ENCODE peak calls at places on chromosome 6, in six cellular contexts. One of them, this sample, is unnamed.

GRCh38 chr6:95280690-95281273 is 296.6 kb upstream of the MANEA start:
- DNase-seq in HCT116: peak
- DNase-seq in HepG2: no peak
- DNase-seq in A549: peak
- DNase-seq in heart left ventricle: no peak
- DNase-seq in uterus: no peak
- DNase-seq in this sample: no peak

GRCh38 chr6:28794175-28795002 is 129.4 kb downstream of the TRIM27 start:
- DNase-seq in HCT116: no peak
- DNase-seq in HepG2: peak
- DNase-seq in A549: peak
- DNase-seq in heart left ventricle: no peak
- DNase-seq in uterus: no peak
- DNase-seq in this sample: no peak

GRCh38 chr6:31246051-31246495 is 25.8 kb downstream of the HLA-C start:
- DNase-seq in HCT116: peak
- DNase-seq in HepG2: peak
- DNase-seq in A549: peak
- DNase-seq in heart left ventricle: no peak
- DNase-seq in uterus: no peak
- DNase-seq in this sample: no peak

GRCh38 chr6:42378125-42378524 is 73.6 kb downstream of the TRERF1 start:
- DNase-seq in HCT116: no peak
- DNase-seq in HepG2: no peak
- DNase-seq in A549: no peak
- DNase-seq in heart left ventricle: no peak
- DNase-seq in uterus: no peak
- DNase-seq in this sample: no peak

GRCh38 chr6:26554669-26555504 is 16.7 kb downstream of the HMGN4 start:
- DNase-seq in HCT116: no peak
- DNase-seq in HepG2: peak
- DNase-seq in A549: peak
- DNase-seq in heart left ventricle: no peak
- DNase-seq in uterus: no peak
- DNase-seq in this sample: no peak

GRCh38 chr6:138560130-138560850 is 61.0 kb upstream of the NHSL1 start:
- DNase-seq in HCT116: no peak
- DNase-seq in HepG2: peak
- DNase-seq in A549: no peak
- DNase-seq in heart left ventricle: no peak
- DNase-seq in uterus: no peak
- DNase-seq in this sample: no peak

GRCh38 chr6:35469711-35470662 is 1.8 kb downstream of the RPL10A start:
- DNase-seq in HCT116: no peak
- DNase-seq in HepG2: peak
- DNase-seq in A549: no peak
- DNase-seq in heart left ventricle: no peak
- DNase-seq in uterus: peak
- DNase-seq in this sample: no peak

GRCh38 chr6:160031442-160031841 is 62.6 kb downstream of the IGF2R start:
- DNase-seq in HCT116: no peak
- DNase-seq in HepG2: no peak
- DNase-seq in A549: no peak
- DNase-seq in heart left ventricle: no peak
- DNase-seq in uterus: no peak
- DNase-seq in this sample: no peak

GRCh38 chr6:129749749-129750120 is 39.8 kb upstream of the ARHGAP18 start:
- DNase-seq in HCT116: peak
- DNase-seq in HepG2: no peak
- DNase-seq in A549: no peak
- DNase-seq in heart left ventricle: no peak
- DNase-seq in uterus: no peak
- DNase-seq in this sample: no peak

DNA sequence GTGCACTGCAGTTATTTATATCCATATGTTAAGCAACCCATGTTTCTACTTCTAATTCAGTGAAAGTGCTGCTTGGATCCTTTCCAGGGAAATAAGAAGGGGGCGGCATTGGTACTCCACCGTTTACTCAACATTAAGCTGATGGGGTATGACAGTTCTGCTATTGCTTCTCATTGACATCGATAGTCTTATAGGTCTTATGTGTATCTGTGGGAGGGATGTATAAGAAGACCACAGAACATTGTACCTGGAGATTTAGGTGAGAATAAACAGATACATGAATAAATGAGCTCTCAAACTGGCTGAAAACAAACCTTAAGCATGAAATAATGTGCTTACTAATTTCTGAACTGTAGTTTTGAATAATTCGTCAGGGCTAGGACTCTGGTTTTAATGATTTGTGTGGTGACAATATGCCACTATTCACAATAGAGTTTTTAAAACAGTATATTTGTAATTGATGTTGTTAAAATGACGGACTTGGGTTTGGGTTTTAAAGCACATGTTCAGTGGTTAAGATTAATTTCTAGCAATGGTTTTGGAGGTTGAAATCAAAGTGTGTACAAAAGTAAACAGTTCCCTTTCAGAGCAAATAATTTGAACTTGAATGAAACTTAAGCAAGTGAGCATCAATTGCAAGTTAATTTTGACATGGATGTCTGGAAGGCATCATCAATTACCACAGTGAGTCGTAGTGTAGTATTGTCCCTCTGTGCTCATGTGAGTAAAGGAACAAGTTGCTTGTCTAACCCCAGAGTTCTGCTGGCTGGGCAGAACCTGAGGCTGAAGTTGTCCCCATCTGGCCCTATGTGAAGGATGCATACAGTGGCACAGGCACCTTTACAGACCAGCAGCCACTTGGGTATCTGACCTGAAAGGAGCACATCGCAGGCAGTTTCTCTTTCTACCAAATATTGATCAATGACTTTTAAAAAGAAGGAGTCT is 84.7 kb upstream of the SUPT3H start:
- DNase-seq in HCT116: no peak
- DNase-seq in HepG2: no peak
- DNase-seq in A549: no peak
- DNase-seq in heart left ventricle: no peak
- DNase-seq in uterus: no peak
- DNase-seq in this sample: no peak
- H3K27ac ChIP-seq in HCT116: no peak
- H3K27ac ChIP-seq in HepG2: no peak
- H3K27ac ChIP-seq in A549: no peak
- H3K27ac ChIP-seq in heart left ventricle: no peak
- H3K27ac ChIP-seq in uterus: no peak
- H3K27ac ChIP-seq in this sample: no peak

GRCh38 chr6:149140137-149140909 is 177.2 kb upstream of the TAB2 start:
- DNase-seq in HCT116: no peak
- DNase-seq in HepG2: no peak
- DNase-seq in A549: no peak
- DNase-seq in heart left ventricle: no peak
- DNase-seq in uterus: no peak
- DNase-seq in this sample: no peak
- TF ChIP-seq POLR2A in HCT116: no peak
- TF ChIP-seq POLR2A in HepG2: no peak
- TF ChIP-seq POLR2A in A549: no peak
- TF ChIP-seq POLR2A in heart left ventricle: no peak
- TF ChIP-seq POLR2A in uterus: no peak
- TF ChIP-seq POLR2A in this sample: no peak

DNA sequence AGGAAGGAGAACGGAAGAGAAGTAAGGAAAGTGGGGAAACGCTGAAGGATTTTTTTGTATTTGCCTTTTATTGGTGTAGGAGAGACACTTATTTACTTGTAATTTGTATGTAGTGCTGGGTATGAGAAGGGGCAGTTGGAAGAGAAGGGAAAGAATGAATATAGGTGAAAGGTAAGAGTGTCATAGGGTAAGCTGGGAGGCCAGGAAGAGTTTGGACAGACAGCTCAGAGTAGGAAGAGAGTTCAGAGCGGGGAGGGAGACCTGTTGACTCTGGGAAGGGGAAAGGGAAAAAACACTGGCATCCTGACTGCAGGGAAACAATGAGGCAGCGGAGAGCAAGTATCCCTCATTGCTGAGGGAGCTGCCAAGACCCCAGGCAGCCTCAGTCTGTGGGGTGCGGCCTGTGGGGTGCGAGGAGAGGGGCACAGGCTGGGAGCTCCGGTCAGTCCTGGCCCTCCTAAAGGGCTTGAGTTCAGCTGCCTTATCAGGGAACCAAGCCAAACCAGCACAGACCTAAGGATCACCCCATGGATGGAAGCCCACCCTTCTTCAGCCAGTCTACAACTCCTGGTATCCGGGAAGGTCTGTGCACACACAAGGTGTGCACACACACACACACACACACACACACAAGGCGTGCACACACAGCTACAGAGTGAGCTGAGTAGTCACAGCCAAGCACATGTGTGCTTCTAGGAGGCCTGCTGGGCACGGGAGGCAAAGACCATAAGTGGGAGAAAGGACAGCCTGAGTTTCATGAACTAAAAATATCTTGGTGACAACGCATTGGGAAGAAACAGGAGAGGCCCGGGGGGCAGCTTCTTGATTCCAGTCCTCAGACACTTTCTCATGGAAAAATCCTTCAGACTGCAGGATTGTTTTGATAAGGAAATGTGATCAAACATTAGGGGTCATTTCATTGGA is 2.9 kb downstream of the TRAF3IP2 start:
- DNase-seq in HCT116: no peak
- DNase-seq in HepG2: no peak
- DNase-seq in A549: no peak
- DNase-seq in heart left ventricle: peak
- DNase-seq in uterus: peak
- DNase-seq in this sample: no peak
- H3K27ac ChIP-seq in HCT116: no peak
- H3K27ac ChIP-seq in HepG2: peak
- H3K27ac ChIP-seq in A549: peak
- H3K27ac ChIP-seq in heart left ventricle: peak
- H3K27ac ChIP-seq in uterus: peak
- H3K27ac ChIP-seq in this sample: peak

DNA sequence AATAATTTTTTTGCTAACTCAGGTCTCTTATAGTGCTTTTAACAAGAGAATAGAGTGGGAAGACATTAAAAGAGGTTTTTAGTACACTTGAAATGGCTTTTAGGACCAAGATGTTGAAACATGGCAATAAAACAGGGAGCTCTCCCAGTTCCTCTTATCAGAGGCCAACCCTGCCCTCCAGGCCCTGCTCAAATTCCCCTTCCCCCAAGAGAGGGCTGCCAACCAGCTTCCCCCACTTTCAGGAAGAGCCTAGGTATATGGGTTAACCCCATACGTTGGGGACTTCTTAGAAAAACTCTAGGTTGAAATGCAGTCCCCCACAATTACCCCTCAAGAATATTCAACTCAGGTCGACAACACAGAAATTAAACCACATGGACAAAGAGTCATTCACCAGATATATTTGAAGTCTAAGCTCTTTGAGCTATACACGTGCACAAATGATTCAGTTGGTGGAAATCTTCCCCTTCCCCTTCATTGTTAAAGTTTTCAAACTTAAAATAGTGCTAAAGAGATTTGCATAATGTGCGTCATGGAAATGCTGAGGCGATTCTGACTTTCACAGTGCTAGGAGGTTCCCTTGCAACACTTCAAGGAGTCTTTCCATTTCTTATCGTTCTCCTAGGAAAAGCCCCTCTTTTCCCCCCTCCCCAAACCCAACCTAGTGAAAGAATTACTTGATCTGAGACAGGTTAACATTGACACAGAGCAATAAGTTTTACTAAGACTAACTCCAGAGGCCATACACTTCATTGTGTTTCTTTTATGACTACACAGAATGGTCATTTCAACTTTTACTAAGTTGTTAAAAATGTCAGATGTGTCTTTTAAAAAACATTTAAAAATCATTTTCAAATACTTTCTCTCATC is 49.8 kb upstream of the ENPP5 start:
- DNase-seq in HCT116: no peak
- DNase-seq in HepG2: no peak
- DNase-seq in A549: no peak
- DNase-seq in heart left ventricle: no peak
- DNase-seq in uterus: no peak
- DNase-seq in this sample: no peak
- TF ChIP-seq POLR2A in HCT116: no peak
- TF ChIP-seq POLR2A in HepG2: no peak
- TF ChIP-seq POLR2A in A549: no peak
- TF ChIP-seq POLR2A in heart left ventricle: no peak
- TF ChIP-seq POLR2A in uterus: no peak
- TF ChIP-seq POLR2A in this sample: no peak

GRCh38 chr6:33004940-33005339 is 4.5 kb downstream of the HLA-DOA start:
- DNase-seq in HCT116: no peak
- DNase-seq in HepG2: no peak
- DNase-seq in A549: no peak
- DNase-seq in heart left ventricle: no peak
- DNase-seq in uterus: no peak
- DNase-seq in this sample: no peak

GRCh38 chr6:33013608-33014007 is 4.2 kb upstream of the HLA-DOA start:
- DNase-seq in HCT116: no peak
- DNase-seq in HepG2: no peak
- DNase-seq in A549: no peak
- DNase-seq in heart left ventricle: no peak
- DNase-seq in uterus: no peak
- DNase-seq in this sample: no peak

GRCh38 chr6:33010356-33010755 is 965 bp upstream of the HLA-DOA start:
- DNase-seq in HCT116: no peak
- DNase-seq in HepG2: no peak
- DNase-seq in A549: no peak
- DNase-seq in heart left ventricle: no peak
- DNase-seq in uterus: no peak
- DNase-seq in this sample: no peak

GRCh38 chr6:33007831-33008395 is 1.5 kb downstream of the HLA-DOA start:
- DNase-seq in HCT116: no peak
- DNase-seq in HepG2: no peak
- DNase-seq in A549: no peak
- DNase-seq in heart left ventricle: no peak
- DNase-seq in uterus: no peak
- DNase-seq in this sample: no peak

GRCh38 chr6:33008944-33009861 is at the start of gene HLA-DOA:
- DNase-seq in HCT116: peak
- DNase-seq in HepG2: no peak
- DNase-seq in A549: peak
- DNase-seq in heart left ventricle: peak
- DNase-seq in uterus: no peak
- DNase-seq in this sample: no peak
- H3K27ac ChIP-seq in HCT116: no peak
- H3K27ac ChIP-seq in HepG2: no peak
- H3K27ac ChIP-seq in A549: no peak
- H3K27ac ChIP-seq in heart left ventricle: peak
- H3K27ac ChIP-seq in uterus: peak
- H3K27ac ChIP-seq in this sample: no peak

GRCh38 chr6:109382576-109383437 is 540 bp upstream of the CD164 start:
- DNase-seq in HCT116: peak
- DNase-seq in HepG2: peak
- DNase-seq in A549: peak
- DNase-seq in heart left ventricle: peak
- DNase-seq in uterus: peak
- DNase-seq in this sample: peak
- TF ChIP-seq POLR2A in HCT116: peak
- TF ChIP-seq POLR2A in HepG2: peak
- TF ChIP-seq POLR2A in A549: no peak
- TF ChIP-seq POLR2A in heart left ventricle: no peak
- TF ChIP-seq POLR2A in uterus: peak
- TF ChIP-seq POLR2A in this sample: peak

This sample was measured in esophagus squamous epithelium.